ENCODE peak calls at places on chromosomes 12 and 14, in eight cellular contexts. One of them, this sample, is unnamed.

GRCh38 chr12:49707127-49707811 is at the start of gene FMNL3:
- DNase-seq in suprapubic skin: peak
- DNase-seq in anterior cingulate cortex: peak
- DNase-seq in heart left ventricle: peak
- DNase-seq in HTR-8/SVneo: peak
- DNase-seq in SK-MEL-5: peak
- DNase-seq in GM04504: peak
- DNase-seq in myocyte: peak
- DNase-seq in this sample: peak

GRCh38 chr12:77625441-77625840 is 205.3 kb upstream of the NAV3 start:
- DNase-seq in suprapubic skin: no peak
- DNase-seq in anterior cingulate cortex: no peak
- DNase-seq in heart left ventricle: no peak
- DNase-seq in HTR-8/SVneo: no peak
- DNase-seq in SK-MEL-5: no peak
- DNase-seq in GM04504: peak
- DNase-seq in myocyte: peak
- DNase-seq in this sample: no peak

GRCh38 chr14:60064491-60065072 is 27.1 kb upstream of the PCNX4 start:
- DNase-seq in suprapubic skin: no peak
- DNase-seq in anterior cingulate cortex: no peak
- DNase-seq in heart left ventricle: no peak
- DNase-seq in HTR-8/SVneo: peak
- DNase-seq in SK-MEL-5: peak
- DNase-seq in GM04504: no peak
- DNase-seq in myocyte: peak
- DNase-seq in this sample: no peak

GRCh38 chr12:102955926-102956737 is 1.3 kb upstream of the ASCL1 start:
- DNase-seq in suprapubic skin: no peak
- DNase-seq in anterior cingulate cortex: no peak
- DNase-seq in heart left ventricle: no peak
- DNase-seq in HTR-8/SVneo: no peak
- DNase-seq in SK-MEL-5: no peak
- DNase-seq in GM04504: no peak
- DNase-seq in myocyte: no peak
- DNase-seq in this sample: no peak

GRCh38 chr14:74414380-74414779 is 11.6 kb downstream of the SYNDIG1L start:
- DNase-seq in suprapubic skin: no peak
- DNase-seq in anterior cingulate cortex: no peak
- DNase-seq in heart left ventricle: no peak
- DNase-seq in HTR-8/SVneo: no peak
- DNase-seq in SK-MEL-5: no peak
- DNase-seq in GM04504: no peak
- DNase-seq in myocyte: no peak
- DNase-seq in this sample: no peak

GRCh38 chr12:9606247-9606646 is 1.5 kb downstream of the KLRB1 start:
- DNase-seq in suprapubic skin: no peak
- DNase-seq in anterior cingulate cortex: no peak
- DNase-seq in heart left ventricle: no peak
- DNase-seq in HTR-8/SVneo: no peak
- DNase-seq in SK-MEL-5: no peak
- DNase-seq in GM04504: no peak
- DNase-seq in myocyte: no peak
- DNase-seq in this sample: no peak

GRCh38 chr12:32353540-32353939 is 45.8 kb upstream of the FGD4 start:
- DNase-seq in suprapubic skin: no peak
- DNase-seq in anterior cingulate cortex: no peak
- DNase-seq in heart left ventricle: no peak
- DNase-seq in HTR-8/SVneo: no peak
- DNase-seq in SK-MEL-5: no peak
- DNase-seq in GM04504: no peak
- DNase-seq in myocyte: no peak
- DNase-seq in this sample: no peak

GRCh38 chr12:51413791-51414190 is 10.8 kb upstream of the SLC4A8 start:
- DNase-seq in suprapubic skin: no peak
- DNase-seq in anterior cingulate cortex: no peak
- DNase-seq in heart left ventricle: no peak
- DNase-seq in HTR-8/SVneo: no peak
- DNase-seq in SK-MEL-5: no peak
- DNase-seq in GM04504: no peak
- DNase-seq in myocyte: no peak
- DNase-seq in this sample: no peak

GRCh38 chr12:43676183-43676813 is 82.3 kb downstream of the PUS7L start:
- DNase-seq in suprapubic skin: no peak
- DNase-seq in anterior cingulate cortex: no peak
- DNase-seq in heart left ventricle: no peak
- DNase-seq in HTR-8/SVneo: no peak
- DNase-seq in SK-MEL-5: peak
- DNase-seq in GM04504: no peak
- DNase-seq in myocyte: no peak
- DNase-seq in this sample: no peak

GRCh38 chr12:105431537-105431936 is 101.0 kb downstream of the C12orf75 start:
- DNase-seq in suprapubic skin: no peak
- DNase-seq in anterior cingulate cortex: no peak
- DNase-seq in heart left ventricle: no peak
- DNase-seq in HTR-8/SVneo: no peak
- DNase-seq in SK-MEL-5: no peak
- DNase-seq in GM04504: no peak
- DNase-seq in myocyte: no peak
- DNase-seq in this sample: no peak

GRCh38 chr14:59630281-59630963 is 53.8 kb upstream of the CCDC175 start:
- DNase-seq in suprapubic skin: no peak
- DNase-seq in anterior cingulate cortex: peak
- DNase-seq in heart left ventricle: peak
- DNase-seq in HTR-8/SVneo: no peak
- DNase-seq in SK-MEL-5: no peak
- DNase-seq in GM04504: no peak
- DNase-seq in myocyte: peak
- DNase-seq in this sample: no peak

GRCh38 chr12:9064815-9065606 is 50.7 kb downstream of the A2M start:
- DNase-seq in suprapubic skin: peak
- DNase-seq in anterior cingulate cortex: peak
- DNase-seq in heart left ventricle: peak
- DNase-seq in HTR-8/SVneo: peak
- DNase-seq in SK-MEL-5: no peak
- DNase-seq in GM04504: no peak
- DNase-seq in myocyte: peak
- DNase-seq in this sample: peak

GRCh38 chr12:123126294-123127144 is 24.4 kb downstream of the PITPNM2 start:
- DNase-seq in suprapubic skin: no peak
- DNase-seq in anterior cingulate cortex: no peak
- DNase-seq in heart left ventricle: no peak
- DNase-seq in HTR-8/SVneo: peak
- DNase-seq in SK-MEL-5: peak
- DNase-seq in GM04504: peak
- DNase-seq in myocyte: peak
- DNase-seq in this sample: peak

GRCh38 chr12:96015672-96016071 is 19.5 kb upstream of the HAL start:
- DNase-seq in suprapubic skin: no peak
- DNase-seq in anterior cingulate cortex: no peak
- DNase-seq in heart left ventricle: no peak
- DNase-seq in HTR-8/SVneo: no peak
- DNase-seq in SK-MEL-5: peak
- DNase-seq in GM04504: no peak
- DNase-seq in myocyte: peak
- DNase-seq in this sample: no peak

GRCh38 chr14:58747181-58747580 is 109.4 kb downstream of the DACT1 start:
- DNase-seq in suprapubic skin: no peak
- DNase-seq in anterior cingulate cortex: no peak
- DNase-seq in heart left ventricle: no peak
- DNase-seq in HTR-8/SVneo: peak
- DNase-seq in SK-MEL-5: no peak
- DNase-seq in GM04504: peak
- DNase-seq in myocyte: peak
- DNase-seq in this sample: peak